ENCODE peak calls at places on chromosomes 11 and 22, in six cellular contexts. F, L, T, D, Z and M are unnamed samples.

GRCh38 chr22:49951986-49952896 is 8.3 kb upstream of the PIM3 start:
- DNase-seq in F (no peak), L (peak), T (peak), D (peak), Z (no peak), M (peak)

GRCh38 chr11:27505781-27506180 is 788 bp downstream of the LIN7C start:
- DNase-seq in F (no peak), L (no peak), T (peak), D (no peak), Z (no peak), M (no peak)

GRCh38 chr11:115083129-115083823 is 404.9 kb downstream of the NXPE2 start:
- DNase-seq in F (no peak), L (no peak), T (no peak), D (no peak), Z (no peak), M (no peak)

GRCh38 chr11:47523491-47524199 is 29.3 kb downstream of the CELF1 start:
- DNase-seq in F (no peak), L (peak), T (peak), D (peak), Z (no peak), M (no peak)

GRCh38 chr11:85725510-85726258 is 39.7 kb upstream of the CCDC89 start:
- DNase-seq in F (no peak), L (peak), T (peak), D (peak), Z (no peak), M (no peak)

GRCh38 chr22:31223786-31224191 is 11.7 kb downstream of the LIMK2 start:
- DNase-seq in F (no peak), L (no peak), T (no peak), D (no peak), Z (no peak), M (no peak)

GRCh38 chr11:18490736-18491485 is 35.3 kb downstream of the LDHAL6A start:
- DNase-seq in F (no peak), L (no peak), T (no peak), D (no peak), Z (no peak), M (no peak)

GRCh38 chr22:48498526-48499331 is 1328.9 kb downstream of the BRD1 start:
- DNase-seq in F (no peak), L (no peak), T (no peak), D (no peak), Z (no peak), M (no peak)

GRCh38 chr11:12303431-12304149 is 73.8 kb upstream of the PARVA start:
- DNase-seq in F (no peak), L (no peak), T (no peak), D (no peak), Z (no peak), M (no peak)

GRCh38 chr11:7572001-7572712 is 58.4 kb downstream of the PPFIBP2 start:
- DNase-seq in F (no peak), L (peak), T (peak), D (peak), Z (no peak), M (peak)
- H2BK5ac ChIP-seq in F (no peak), L (peak), T (peak), D (no peak), Z (peak), M (no peak)

DNA sequence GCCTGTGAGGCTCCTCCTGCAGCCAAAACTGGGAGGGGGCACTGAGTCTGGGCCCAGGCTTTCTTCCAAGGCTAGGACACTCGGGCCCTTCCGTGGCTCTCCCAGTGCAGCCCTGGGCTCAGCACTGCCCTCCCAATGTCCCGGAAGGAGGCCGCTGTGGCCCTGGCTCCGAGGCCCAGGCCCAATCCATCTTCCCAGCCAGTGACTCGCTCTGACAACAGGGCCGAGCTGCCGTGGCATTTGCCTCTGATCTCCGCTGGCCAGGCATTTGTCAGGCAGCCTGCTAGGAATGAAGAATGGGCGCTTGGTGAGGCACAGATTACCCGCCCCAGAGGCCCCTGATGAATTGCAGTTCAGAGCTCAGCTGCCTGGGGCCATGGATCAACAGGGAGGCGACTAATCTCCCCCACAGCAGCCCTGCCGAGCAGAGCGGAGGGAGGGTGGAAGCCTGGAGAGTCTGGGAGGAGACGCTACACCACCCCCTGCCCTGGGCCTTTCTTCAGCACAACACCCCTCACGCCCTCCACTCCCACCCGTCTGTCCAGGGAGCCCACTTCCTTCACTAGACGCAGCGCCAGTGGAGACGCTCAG is 8.3 kb downstream of the FXYD2 start:
- DNase-seq in F (peak), L (peak), T (peak), D (peak), Z (no peak), M (peak)
- H3K27ac ChIP-seq in F (peak), L (peak), T (no peak), D (peak), Z (peak), M (no peak)

GRCh38 chr11:123268118-123268517 is 73.1 kb upstream of the CLMP start:
- DNase-seq in F (no peak), L (no peak), T (no peak), D (no peak), Z (no peak), M (no peak)

GRCh38 chr11:123272565-123272964 is 77.5 kb upstream of the CLMP start:
- DNase-seq in F (no peak), L (no peak), T (no peak), D (no peak), Z (no peak), M (no peak)

GRCh38 chr11:123273616-123274015 is 78.6 kb upstream of the CLMP start:
- DNase-seq in F (no peak), L (no peak), T (no peak), D (no peak), Z (no peak), M (no peak)
- H2BK5ac ChIP-seq in F (no peak), L (no peak), T (no peak), D (no peak), Z (no peak), M (no peak)

GRCh38 chr11:107562647-107563208 is 2.8 kb downstream of the ALKBH8 start:
- DNase-seq in F (no peak), L (no peak), T (peak), D (peak), Z (no peak), M (no peak)
- H3K27ac ChIP-seq in F (no peak), L (no peak), T (peak), D (peak), Z (no peak), M (no peak)